ENCODE peak calls at places on chromosome 11, in six cellular contexts. B, Q, O, X, A and Z are unnamed samples. For H3K4me1, the result is how much of the 10 kb centered on the place peaks cover.

GRCh38 chr11:115500547-115501503 is 3.4 kb downstream of the CADM1 start:
- DNase-seq in X (no peak), B (no peak), O (no peak), A (no peak), Q (peak), Z (no peak)

GRCh38 chr11:116457336-116458007 is 315.3 kb downstream of the BUD13 start:
- DNase-seq in Q (peak), X (no peak), O (peak), A (no peak), B (no peak), Z (no peak)

GRCh38 chr11:117992620-117993019 is 6.4 kb downstream of the IL10RA start:
- DNase-seq in A (no peak), O (no peak), Q (no peak), B (no peak), X (no peak), Z (no peak)

GRCh38 chr11:131375421-131375820 is 5.0 kb downstream of the NTM start:
- DNase-seq in O (no peak), X (no peak), B (no peak), A (no peak), Q (no peak), Z (no peak)

GRCh38 chr11:120131941-120132644 is 5.8 kb downstream of the TRIM29 start:
- DNase-seq in Q (no peak), X (peak), O (peak), B (peak), A (peak), Z (peak)

GRCh38 chr11:57545883-57546282 is 8.5 kb downstream of the SMTNL1 start:
- DNase-seq in B (no peak), Q (no peak), A (no peak), O (no peak), X (no peak), Z (no peak)

GRCh38 chr11:1260023-1260501 is 37.2 kb downstream of the MUC5B start:
- DNase-seq in A (no peak), B (peak), X (no peak), O (peak), Q (no peak), Z (peak)

GRCh38 chr11:26042113-26042512 is 289.8 kb upstream of the ANO3 start:
- DNase-seq in Q (no peak), A (no peak), B (no peak), X (no peak), O (no peak), Z (no peak)

GRCh38 chr11:128720522-128720985 is 26.7 kb downstream of the FLI1 start:
- DNase-seq in B (no peak), O (peak), X (peak), A (no peak), Q (peak), Z (no peak)

GRCh38 chr11:73761403-73761945 is 600 bp upstream of the RAB6A start:
- DNase-seq in B (no peak), Q (no peak), X (no peak), A (no peak), O (no peak), Z (peak)

GRCh38 chr11:128342511-128343133 is 244.7 kb downstream of the ETS1 start:
- DNase-seq in Q (no peak), B (peak), X (no peak), O (peak), A (peak), Z (peak)

GRCh38 chr11:78850078-78850477 is 275.4 kb upstream of the NARS2 start:
- DNase-seq in X (no peak), Q (no peak), A (no peak), O (no peak), B (no peak), Z (no peak)

GRCh38 chr11:19769820-19770219 is 57.2 kb downstream of the NAV2 start:
- DNase-seq in Q (no peak), X (no peak), B (no peak), A (no peak), O (no peak), Z (no peak)

GRCh38 chr11:123069878-123070821 is 8.2 kb upstream of the HSPA8 start:
- DNase-seq in X (no peak), O (no peak), A (no peak), Q (no peak), B (no peak), Z (no peak)

GRCh38 chr11:126174816-126175215 is 36.6 kb downstream of the RPUSD4 start:
- DNase-seq in O (no peak), A (no peak), X (no peak), Q (no peak), B (no peak), Z (no peak)
- H3K4me1 ChIP-seq in O (under half), A (under half), X (under half), Q (under half), B (under half), Z (under half)

GRCh38 chr11:65471410-65471762 is 27.5 kb upstream of the MALAT1 start:
- DNase-seq in A (peak), O (peak), B (peak), Q (peak), X (peak), Z (peak)
- H3K4me3 ChIP-seq in A (peak), O (no peak), B (peak), Q (no peak), X (no peak), Z (no peak)

GRCh38 chr11:2521081-2521480 is 76.3 kb downstream of the KCNQ1 start:
- DNase-seq in A (no peak), X (no peak), B (peak), Q (peak), O (peak), Z (peak)
- H3K4me1 ChIP-seq in A (under half), X (under half), B (under half), Q (under half), O (under half), Z (under half)

DNA sequence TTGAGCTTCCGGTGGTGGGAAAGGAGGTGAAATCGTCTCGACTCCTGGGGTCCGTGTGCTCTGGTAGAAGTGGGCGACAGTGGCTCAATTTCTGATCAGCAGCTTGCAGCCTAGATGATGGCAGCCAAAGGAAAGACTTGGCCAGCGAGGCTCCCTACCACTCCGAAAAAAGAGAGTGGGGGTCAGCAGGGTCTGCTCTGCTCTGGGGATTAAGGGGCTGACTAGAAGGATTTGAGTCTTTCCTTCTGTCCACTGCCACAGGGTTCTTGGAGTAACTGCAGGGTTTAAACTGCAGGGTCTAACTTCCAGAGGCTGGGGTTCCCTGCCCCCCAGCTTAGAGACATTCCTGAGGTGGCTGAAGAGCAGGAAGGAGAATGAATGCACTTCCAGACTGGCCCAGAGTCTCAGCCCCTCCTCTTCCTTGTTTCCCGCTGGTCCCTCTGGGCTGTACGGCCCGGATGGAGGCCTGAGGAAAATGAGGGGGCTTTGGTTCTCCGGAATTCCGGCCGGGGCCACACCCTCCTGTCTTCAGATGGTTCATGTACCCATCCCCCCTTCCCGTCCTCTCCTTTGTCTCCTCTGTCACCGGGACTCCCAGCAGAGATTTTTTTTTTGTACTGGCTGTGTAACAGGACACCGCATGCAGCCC is 907 bp downstream of the SERPINH1 start:
- DNase-seq in Q (peak), O (peak), X (peak), B (no peak), A (no peak), Z (peak)
- H3K4me3 ChIP-seq in Q (peak), O (peak), X (peak), B (peak), A (peak), Z (peak)

GRCh38 chr11:70026726-70027125 is 51.4 kb upstream of the ANO1 start:
- DNase-seq in Q (no peak), B (no peak), X (peak), A (no peak), O (peak), Z (no peak)

GRCh38 chr11:70028147-70028855 is 49.8 kb upstream of the ANO1 start:
- DNase-seq in O (peak), B (no peak), A (no peak), Q (no peak), X (peak), Z (no peak)

GRCh38 chr11:70026012-70026411 is 52.1 kb upstream of the ANO1 start:
- DNase-seq in B (no peak), X (no peak), O (no peak), Q (no peak), A (no peak), Z (no peak)

GRCh38 chr11:70029115-70029830 is 48.8 kb upstream of the ANO1 start:
- DNase-seq in Q (no peak), O (peak), B (no peak), A (no peak), X (no peak), Z (no peak)

DNA sequence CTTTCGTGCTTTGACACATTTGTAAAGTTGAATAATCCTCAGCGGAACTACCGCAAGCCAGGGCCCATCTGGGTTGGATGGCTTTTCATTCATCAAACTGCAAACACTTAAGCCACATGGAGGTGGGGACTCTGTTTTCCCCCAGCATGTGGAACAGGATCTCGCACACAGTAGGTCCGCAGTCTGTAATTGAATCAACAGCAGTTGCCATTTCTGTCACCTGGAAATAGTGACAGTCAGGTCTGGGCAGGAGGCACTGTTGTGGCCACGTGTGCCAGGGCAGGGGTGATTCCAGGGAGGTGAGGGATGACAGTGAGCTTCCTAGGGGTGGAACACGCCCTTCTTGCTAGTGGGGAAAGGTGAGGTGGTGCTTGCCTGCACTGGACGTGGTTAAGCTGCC is 50.7 kb upstream of the ANO1 start:
- DNase-seq in B (no peak), A (no peak), Q (no peak), O (peak), X (peak), Z (no peak)
- H3K4me1 ChIP-seq in B (under half), A (under half), Q (under half), O (under half), X (under half), Z (under half)